ENCODE peak calls at places on chromosomes 16 and 17, in six cellular contexts. Q is ELR; T is GM10248; W is stromal cell of bone marrow; J is stimulated activated effector memory CD8-positive, alpha-beta T cell treated with anti-CD3 and anti-CD28 coated beads, Interleukin-12 subunit alpha, Interleukin-12 subunit beta, amount 100 ng/mL, for 72 hours; D is psoas muscle. H is an unnamed sample.

GRCh38 chr17:47869114-47869513 is 18.2 kb upstream of the SP6 start:
- DNase-seq in Q (no peak), T (no peak), W (no peak), J (no peak), D (no peak), H (no peak)

GRCh38 chr16:2963611-2964415 is at the start of gene KREMEN2:
- DNase-seq in Q (peak), T (peak), W (no peak), J (peak), D (no peak), H (no peak)

GRCh38 chr16:56113223-56113622 is 78.1 kb upstream of the GNAO1 start:
- DNase-seq in Q (no peak), T (no peak), W (no peak), J (no peak), D (no peak), H (no peak)

GRCh38 chr16:53745753-53746258 is 41.9 kb downstream of the FTO start:
- DNase-seq in Q (peak), T (no peak), W (no peak), J (no peak), D (no peak), H (no peak)

GRCh38 chr17:81335388-81336157 is 40.5 kb upstream of the SLC38A10 start:
- DNase-seq in Q (no peak), T (no peak), W (no peak), J (no peak), D (no peak), H (no peak)

GRCh38 chr16:12276631-12277030 is 300.1 kb downstream of the SNX29 start:
- DNase-seq in Q (no peak), T (no peak), W (no peak), J (no peak), D (no peak), H (no peak)

GRCh38 chr17:39638317-39638716 is 1.4 kb downstream of the STARD3 start:
- DNase-seq in Q (no peak), T (no peak), W (no peak), J (no peak), D (no peak), H (no peak)

GRCh38 chr17:17235212-17236174 is 1.5 kb downstream of the FLCN start:
- DNase-seq in Q (peak), T (no peak), W (no peak), J (no peak), D (no peak), H (no peak)

GRCh38 chr16:83887088-83887487 is 11.8 kb upstream of the MLYCD start:
- DNase-seq in Q (peak), T (no peak), W (peak), J (no peak), D (no peak), H (no peak)

GRCh38 chr17:17557796-17558195 is 33.7 kb downstream of the PEMT start:
- DNase-seq in Q (no peak), T (no peak), W (no peak), J (no peak), D (no peak), H (no peak)

GRCh38 chr16:57807252-57807967 is 5.1 kb upstream of the KIFC3 start:
- DNase-seq in Q (peak), T (no peak), W (no peak), J (no peak), D (no peak), H (no peak)

GRCh38 chr17:47176438-47176837 is 12.7 kb downstream of the CDC27 start:
- DNase-seq in Q (no peak), T (no peak), W (no peak), J (no peak), D (no peak), H (no peak)

GRCh38 chr17:27423651-27424050 is 32.6 kb upstream of the KSR1 start:
- DNase-seq in Q (no peak), T (peak), W (no peak), J (no peak), D (no peak), H (no peak)

GRCh38 chr16:19410435-19411153 is 7.1 kb upstream of the TMC5 start:
- DNase-seq in Q (peak), T (peak), W (no peak), J (no peak), D (no peak), H (no peak)

GRCh38 chr16:53960954-53961616 is 257.1 kb downstream of the FTO start:
- DNase-seq in Q (no peak), T (no peak), W (no peak), J (no peak), D (no peak), H (no peak)

GRCh38 chr17:17723354-17724261 is 42.4 kb downstream of the RAI1 start:
- DNase-seq in Q (peak), T (peak), W (no peak), J (peak), D (no peak), H (no peak)

GRCh38 chr16:5042574-5043171 is 8.9 kb upstream of the NAGPA start:
- DNase-seq in Q (peak), T (no peak), W (no peak), J (no peak), D (no peak), H (no peak)

GRCh38 chr16:51538707-51539604 is 387.9 kb upstream of the SALL1 start:
- DNase-seq in Q (peak), T (no peak), W (peak), J (no peak), D (no peak), H (no peak)

GRCh38 chr17:32910769-32911168 is 17.2 kb upstream of the TMEM98 start:
- DNase-seq in Q (no peak), T (no peak), W (no peak), J (no peak), D (no peak), H (no peak)

GRCh38 chr17:10728331-10728730 is 1.5 kb downstream of the TMEM220 start:
- DNase-seq in Q (no peak), T (no peak), W (no peak), J (no peak), D (no peak), H (no peak)

GRCh38 chr17:63740464-63741181 is 976 bp downstream of the STRADA start:
- DNase-seq in Q (no peak), T (peak), W (no peak), J (no peak), D (no peak), H (no peak)

H was measured in AG09319.